ENCODE peak calls at places on chromosomes 1 and 21, in five cellular contexts. One of them, this sample, is unnamed.

GRCh38 chr1:54356680-54357147 is 49.5 kb downstream of the SSBP3 start:
- DNase-seq in K562: no peak
- DNase-seq in ascending aorta: no peak
- DNase-seq in heart right ventricle: no peak
- DNase-seq in left ventricle myocardium inferior: no peak
- DNase-seq in this sample: no peak

GRCh38 chr1:54159733-54160316 is 7.0 kb upstream of the CDCP2 start:
- DNase-seq in ascending aorta: no peak
- DNase-seq in heart right ventricle: no peak
- DNase-seq in K562: no peak
- DNase-seq in left ventricle myocardium inferior: no peak
- DNase-seq in this sample: no peak

GRCh38 chr1:116881879-116882520 is 27.7 kb upstream of the PTGFRN start:
- DNase-seq in K562: peak
- DNase-seq in ascending aorta: no peak
- DNase-seq in heart right ventricle: peak
- DNase-seq in left ventricle myocardium inferior: peak
- DNase-seq in this sample: no peak

GRCh38 chr1:6465461-6466005 is 440 bp downstream of the TNFRSF25 start:
- DNase-seq in K562: no peak
- DNase-seq in heart right ventricle: no peak
- DNase-seq in ascending aorta: no peak
- DNase-seq in left ventricle myocardium inferior: no peak
- DNase-seq in this sample: no peak

GRCh38 chr1:163875214-163875926 is 553.6 kb downstream of the NUF2 start:
- DNase-seq in left ventricle myocardium inferior: peak
- DNase-seq in K562: no peak
- DNase-seq in heart right ventricle: peak
- DNase-seq in ascending aorta: no peak
- DNase-seq in this sample: no peak

GRCh38 chr1:115240321-115240720 is 97.7 kb downstream of the NGF start:
- DNase-seq in K562: no peak
- DNase-seq in ascending aorta: no peak
- DNase-seq in heart right ventricle: no peak
- DNase-seq in left ventricle myocardium inferior: no peak
- DNase-seq in this sample: no peak

GRCh38 chr1:154624756-154625643 is 17.0 kb upstream of the ADAR start:
- DNase-seq in K562: no peak
- DNase-seq in ascending aorta: no peak
- DNase-seq in heart right ventricle: no peak
- DNase-seq in left ventricle myocardium inferior: no peak
- DNase-seq in this sample: no peak

GRCh38 chr1:110607663-110608230 is 1.6 kb upstream of the KCNA2 start:
- DNase-seq in left ventricle myocardium inferior: no peak
- DNase-seq in heart right ventricle: no peak
- DNase-seq in ascending aorta: no peak
- DNase-seq in K562: no peak
- DNase-seq in this sample: no peak

GRCh38 chr1:173356211-173356762 is 120.8 kb upstream of the PRDX6 start:
- DNase-seq in ascending aorta: no peak
- DNase-seq in heart right ventricle: no peak
- DNase-seq in left ventricle myocardium inferior: no peak
- DNase-seq in K562: no peak
- DNase-seq in this sample: no peak

GRCh38 chr1:234967121-234967520 is 161.5 kb downstream of the TOMM20 start:
- DNase-seq in K562: no peak
- DNase-seq in left ventricle myocardium inferior: no peak
- DNase-seq in ascending aorta: no peak
- DNase-seq in heart right ventricle: no peak
- DNase-seq in this sample: no peak

GRCh38 chr21:46153259-46154154 is 1.9 kb downstream of the FTCD start:
- DNase-seq in heart right ventricle: no peak
- DNase-seq in left ventricle myocardium inferior: peak
- DNase-seq in K562: peak
- DNase-seq in ascending aorta: peak
- DNase-seq in this sample: peak
- H3K27ac ChIP-seq in heart right ventricle: no peak
- H3K27ac ChIP-seq in left ventricle myocardium inferior: peak
- H3K27ac ChIP-seq in K562: peak
- H3K27ac ChIP-seq in ascending aorta: no peak
- H3K27ac ChIP-seq in this sample: no peak

GRCh38 chr21:39972976-39973375 is 105.7 kb downstream of the PCP4 start:
- DNase-seq in heart right ventricle: no peak
- DNase-seq in left ventricle myocardium inferior: no peak
- DNase-seq in K562: no peak
- DNase-seq in ascending aorta: no peak
- DNase-seq in this sample: no peak
- H3K4me3 ChIP-seq in heart right ventricle: no peak
- H3K4me3 ChIP-seq in left ventricle myocardium inferior: no peak
- H3K4me3 ChIP-seq in K562: no peak
- H3K4me3 ChIP-seq in ascending aorta: no peak
- H3K4me3 ChIP-seq in this sample: no peak

DNA sequence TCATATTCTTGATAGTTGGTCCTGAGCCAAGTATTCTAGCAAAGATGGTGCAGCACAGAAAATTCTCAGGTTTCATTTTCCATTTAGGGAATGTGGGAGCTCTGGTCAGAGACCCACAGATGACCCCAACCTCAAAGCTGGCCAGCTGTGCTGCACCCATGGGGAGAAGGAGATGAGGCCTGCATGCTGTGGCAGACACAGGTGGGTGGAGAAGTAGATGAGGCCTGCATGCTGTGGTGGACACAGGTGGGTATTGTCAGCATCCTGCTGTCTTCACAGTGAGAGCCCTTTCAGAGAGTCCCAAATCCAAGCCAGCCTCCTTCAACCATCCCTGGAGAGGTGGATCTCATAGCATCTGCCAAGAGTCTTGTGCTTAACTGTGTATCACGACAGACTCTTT is 77.7 kb downstream of the DSCAM start:
- DNase-seq in ascending aorta: no peak
- DNase-seq in K562: no peak
- DNase-seq in left ventricle myocardium inferior: no peak
- DNase-seq in heart right ventricle: no peak
- DNase-seq in this sample: no peak
- TF ChIP-seq CTCF in ascending aorta: no peak
- TF ChIP-seq CTCF in K562: no peak
- TF ChIP-seq CTCF in left ventricle myocardium inferior: no peak
- TF ChIP-seq CTCF in heart right ventricle: no peak
- TF ChIP-seq CTCF in this sample: no peak

DNA sequence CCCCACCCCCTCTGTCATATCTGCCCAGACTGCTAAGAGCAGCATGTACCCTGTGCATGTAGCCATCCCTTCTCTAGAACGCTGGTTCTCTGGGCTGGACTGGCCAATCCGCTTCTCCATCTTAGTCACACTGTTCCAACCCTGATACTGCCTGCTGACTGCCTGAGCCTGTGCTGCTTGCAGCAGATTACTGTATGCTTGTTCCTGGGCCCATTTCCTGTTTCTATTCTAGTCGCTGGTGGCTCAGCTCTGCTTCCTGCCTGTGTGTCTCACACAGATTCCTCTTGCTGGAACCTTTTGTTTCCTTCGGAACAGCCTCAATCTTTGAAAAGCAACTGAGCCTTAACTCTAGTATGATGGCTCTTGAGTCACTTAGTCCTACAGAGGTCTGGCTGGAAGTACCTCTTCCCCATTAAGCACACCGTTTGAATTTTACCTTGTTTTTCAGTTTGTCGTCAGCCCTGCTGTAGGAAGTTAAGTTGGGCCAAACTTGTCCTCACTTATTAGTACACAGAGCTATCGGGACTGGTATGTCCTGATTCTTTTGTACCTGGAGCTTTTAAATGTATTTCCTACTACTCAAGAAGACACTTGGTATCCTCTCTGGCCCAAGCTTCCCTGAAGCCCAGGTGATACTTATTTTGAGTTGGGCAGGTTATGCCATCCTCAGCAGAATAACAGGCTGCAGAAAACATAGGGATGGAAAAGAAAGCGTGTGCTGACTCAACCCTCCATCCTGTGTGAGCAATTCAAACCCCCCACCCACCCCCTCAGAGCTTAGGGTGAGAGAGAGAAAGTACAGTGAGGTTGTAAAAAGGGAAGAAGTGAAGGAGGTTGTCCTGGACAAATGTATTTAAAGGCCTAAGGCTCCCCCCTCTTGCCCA is 43.4 kb upstream of the PIGV start:
- DNase-seq in heart right ventricle: peak
- DNase-seq in left ventricle myocardium inferior: peak
- DNase-seq in ascending aorta: peak
- DNase-seq in K562: peak
- DNase-seq in this sample: peak
- H3K27ac ChIP-seq in heart right ventricle: peak
- H3K27ac ChIP-seq in left ventricle myocardium inferior: peak
- H3K27ac ChIP-seq in ascending aorta: peak
- H3K27ac ChIP-seq in K562: peak
- H3K27ac ChIP-seq in this sample: peak

DNA sequence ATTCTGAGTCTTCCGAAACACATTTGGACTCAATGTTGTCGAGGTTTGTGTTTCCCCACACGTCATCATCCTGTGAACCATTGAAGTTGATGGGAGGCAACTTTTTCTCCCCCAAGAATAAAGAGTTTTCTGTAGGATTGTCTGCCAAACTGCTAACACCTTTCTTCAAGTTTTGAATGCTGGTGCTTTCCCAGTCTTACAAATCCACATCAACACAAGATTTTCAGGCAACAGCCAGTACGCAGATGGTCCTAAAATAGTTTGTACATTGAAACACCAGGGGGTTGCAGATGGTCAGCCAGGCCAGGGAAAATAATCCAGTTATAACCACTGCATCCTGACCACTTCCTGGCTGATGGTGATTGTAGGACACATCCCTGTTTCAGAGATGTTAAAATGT is 187.9 kb downstream of the DISC1 start:
- DNase-seq in left ventricle myocardium inferior: no peak
- DNase-seq in heart right ventricle: no peak
- DNase-seq in ascending aorta: no peak
- DNase-seq in K562: no peak
- DNase-seq in this sample: no peak
- H3K4me3 ChIP-seq in left ventricle myocardium inferior: no peak
- H3K4me3 ChIP-seq in heart right ventricle: no peak
- H3K4me3 ChIP-seq in ascending aorta: no peak
- H3K4me3 ChIP-seq in K562: no peak
- H3K4me3 ChIP-seq in this sample: no peak

GRCh38 chr1:214280386-214281029 is 451 bp upstream of the SMYD2 start:
- DNase-seq in ascending aorta: no peak
- DNase-seq in K562: peak
- DNase-seq in heart right ventricle: peak
- DNase-seq in left ventricle myocardium inferior: peak
- DNase-seq in this sample: no peak
- TF ChIP-seq CTCF in ascending aorta: peak
- TF ChIP-seq CTCF in K562: no peak
- TF ChIP-seq CTCF in heart right ventricle: no peak
- TF ChIP-seq CTCF in left ventricle myocardium inferior: peak
- TF ChIP-seq CTCF in this sample: no peak

DNA sequence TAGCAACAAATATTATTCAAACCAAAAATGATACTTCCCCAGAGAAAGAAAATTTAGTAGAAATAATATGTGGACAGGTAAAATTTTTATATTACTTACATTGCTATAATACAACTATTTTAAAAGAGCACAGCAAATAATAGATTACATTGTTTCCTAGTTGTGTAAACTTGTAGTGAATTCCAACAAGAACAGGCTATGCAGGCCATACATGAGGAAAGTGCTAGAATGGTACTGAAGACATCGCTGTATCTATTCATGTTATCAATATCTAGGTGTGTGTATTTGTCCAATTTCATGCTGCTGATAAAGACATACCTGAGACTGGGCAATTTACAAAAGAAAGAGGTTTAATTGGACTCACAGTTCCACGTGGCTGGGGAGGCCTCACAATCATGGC is 47.9 kb upstream of the ADGRL2 start:
- DNase-seq in heart right ventricle: no peak
- DNase-seq in left ventricle myocardium inferior: no peak
- DNase-seq in K562: no peak
- DNase-seq in ascending aorta: no peak
- DNase-seq in this sample: no peak
- H3K27ac ChIP-seq in heart right ventricle: no peak
- H3K27ac ChIP-seq in left ventricle myocardium inferior: no peak
- H3K27ac ChIP-seq in K562: no peak
- H3K27ac ChIP-seq in ascending aorta: no peak
- H3K27ac ChIP-seq in this sample: no peak

GRCh38 chr1:96515925-96516324 is 205.7 kb upstream of the PTBP2 start:
- DNase-seq in ascending aorta: no peak
- DNase-seq in heart right ventricle: no peak
- DNase-seq in left ventricle myocardium inferior: no peak
- DNase-seq in K562: no peak
- DNase-seq in this sample: no peak

GRCh38 chr1:96522927-96523326 is 198.7 kb upstream of the PTBP2 start:
- DNase-seq in left ventricle myocardium inferior: no peak
- DNase-seq in ascending aorta: no peak
- DNase-seq in heart right ventricle: no peak
- DNase-seq in K562: no peak
- DNase-seq in this sample: no peak

GRCh38 chr1:96521994-96522760 is 199.4 kb upstream of the PTBP2 start:
- DNase-seq in ascending aorta: no peak
- DNase-seq in heart right ventricle: no peak
- DNase-seq in K562: no peak
- DNase-seq in left ventricle myocardium inferior: no peak
- DNase-seq in this sample: no peak

GRCh38 chr1:96520542-96520941 is 201.0 kb upstream of the PTBP2 start:
- DNase-seq in heart right ventricle: no peak
- DNase-seq in K562: no peak
- DNase-seq in left ventricle myocardium inferior: no peak
- DNase-seq in ascending aorta: no peak
- DNase-seq in this sample: no peak

GRCh38 chr1:96519851-96520281 is 201.7 kb upstream of the PTBP2 start:
- DNase-seq in ascending aorta: no peak
- DNase-seq in K562: no peak
- DNase-seq in heart right ventricle: no peak
- DNase-seq in left ventricle myocardium inferior: no peak
- DNase-seq in this sample: no peak
- H3K4me3 ChIP-seq in ascending aorta: no peak
- H3K4me3 ChIP-seq in K562: no peak
- H3K4me3 ChIP-seq in heart right ventricle: no peak
- H3K4me3 ChIP-seq in left ventricle myocardium inferior: no peak
- H3K4me3 ChIP-seq in this sample: no peak